ENCODE peak calls at places on chromosomes 1 and 21, in eight cellular contexts. T is suprapubic skin, O is left lung, Y is fibroblast of lung, J is iPS DF 6.9, N is right atrium auricular region, R is HCT116, X is heart left ventricle. I is an unnamed sample. For H3K27me3, H3K4me1 and H3K9me3, the result is how much of the 10 kb centered on the place peaks cover.

GRCh38 chr1:167602840-167603239 is 27.2 kb upstream of the RCSD1 start:
- DNase-seq in N (no peak), R (no peak), J (no peak), X (no peak), Y (no peak), T (no peak), O (no peak), I (no peak)

GRCh38 chr1:30908446-30908885 is at the start of gene SDC3:
- DNase-seq in X (no peak), R (no peak), N (no peak), T (no peak), Y (peak), O (peak), J (no peak), I (peak)

GRCh38 chr1:67162954-67163353 is 3.3 kb upstream of the IL23R start:
- DNase-seq in N (no peak), J (no peak), Y (peak), X (no peak), R (peak), O (no peak), T (no peak), I (no peak)

GRCh38 chr1:33377750-33378149 is 53.1 kb downstream of the PHC2 start:
- DNase-seq in N (no peak), X (no peak), T (no peak), R (no peak), O (no peak), J (no peak), Y (peak), I (no peak)

GRCh38 chr1:66533804-66534745 is at the start of gene SGIP1:
- DNase-seq in J (no peak), N (peak), Y (peak), X (peak), T (no peak), O (peak), R (no peak), I (peak)

GRCh38 chr21:32993894-32994293 is 31.8 kb upstream of the OLIG2 start:
- DNase-seq in X (no peak), O (no peak), Y (no peak), N (no peak), J (no peak), T (no peak), R (no peak), I (no peak)

GRCh38 chr1:220770245-220770913 is 16.3 kb upstream of the MTARC1 start:
- DNase-seq in Y (no peak), T (no peak), O (no peak), R (no peak), X (no peak), J (no peak), N (no peak), I (no peak)

GRCh38 chr1:94094466-94095111 is 26.4 kb downstream of the ABCA4 start:
- DNase-seq in T (no peak), O (peak), X (peak), J (no peak), N (peak), Y (peak), R (no peak), I (peak)

GRCh38 chr1:6260433-6260934 is 414 bp downstream of the GPR153 start:
- DNase-seq in N (no peak), J (no peak), R (no peak), X (peak), O (no peak), T (no peak), Y (no peak), I (peak)

GRCh38 chr1:196160066-196160795 is 448.0 kb downstream of the KCNT2 start:
- DNase-seq in J (no peak), O (no peak), T (no peak), X (no peak), Y (peak), N (no peak), R (no peak), I (no peak)

GRCh38 chr21:16942703-16943102 is 570.1 kb upstream of the CXADR start:
- DNase-seq in X (no peak), Y (peak), R (no peak), J (peak), N (no peak), T (no peak), O (no peak), I (no peak)

GRCh38 chr1:111503585-111504060 is at the start of the genes ADORA3 and TMIGD3:
- DNase-seq in N (no peak), J (no peak), T (no peak), Y (no peak), X (no peak), O (no peak), R (no peak), I (no peak)

GRCh38 chr1:77100870-77101269 is 118.4 kb downstream of the PIGK start:
- DNase-seq in X (no peak), T (no peak), N (no peak), Y (peak), R (no peak), O (no peak), J (no peak), I (no peak)

GRCh38 chr1:18059206-18059605 is 48.4 kb upstream of the IGSF21 start:
- DNase-seq in J (no peak), O (no peak), T (no peak), Y (no peak), R (no peak), N (no peak), X (no peak), I (no peak)

GRCh38 chr1:18064564-18064963 is 43.0 kb upstream of the IGSF21 start:
- DNase-seq in T (no peak), J (no peak), Y (no peak), O (no peak), R (no peak), N (no peak), X (no peak), I (no peak)

GRCh38 chr1:18058522-18058921 is 49.1 kb upstream of the IGSF21 start:
- DNase-seq in J (no peak), O (no peak), T (no peak), R (no peak), Y (no peak), X (no peak), N (no peak), I (no peak)

GRCh38 chr1:18060331-18060730 is 47.3 kb upstream of the IGSF21 start:
- DNase-seq in Y (no peak), T (no peak), N (no peak), X (no peak), J (no peak), R (no peak), O (no peak), I (no peak)

DNA sequence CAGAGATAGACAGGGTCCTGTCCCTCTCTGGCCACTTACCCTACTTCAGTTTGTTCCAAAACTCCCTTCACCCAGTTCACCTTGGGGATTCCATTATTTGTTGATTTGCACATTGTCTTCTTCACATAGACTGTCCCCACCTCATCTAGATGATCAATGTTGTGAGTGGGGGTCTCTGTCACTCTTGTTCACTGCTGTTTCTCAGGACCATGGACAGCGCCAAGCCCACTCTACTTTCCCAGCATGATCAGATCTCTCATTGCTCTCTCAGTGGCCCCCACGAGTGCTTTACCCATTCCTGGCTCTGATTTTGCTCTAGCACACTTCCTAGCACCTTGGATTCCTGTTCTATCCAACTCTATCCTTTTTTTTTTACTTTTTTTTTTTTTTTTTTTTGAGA is 45.4 kb upstream of the IGSF21 start:
- DNase-seq in T (no peak), R (no peak), O (no peak), J (no peak), X (no peak), Y (no peak), N (no peak), I (no peak)
- H3K27me3 ChIP-seq in T (half or more), R (half or more), O (under half), J (under half), X (under half), Y (under half), N (under half), I (under half)

GRCh38 chr1:64963466-64963865 is 2.9 kb downstream of the JAK1 start:
- DNase-seq in T (no peak), J (no peak), X (no peak), O (no peak), R (no peak), N (no peak), Y (no peak), I (no peak)

GRCh38 chr1:64959973-64960372 is 6.4 kb downstream of the JAK1 start:
- DNase-seq in Y (no peak), R (no peak), N (no peak), O (no peak), X (no peak), J (no peak), T (no peak), I (no peak)

GRCh38 chr1:64960731-64961130 is 5.6 kb downstream of the JAK1 start:
- DNase-seq in Y (no peak), R (no peak), T (no peak), J (no peak), O (no peak), N (no peak), X (no peak), I (no peak)

GRCh38 chr1:64961923-64962322 is 4.4 kb downstream of the JAK1 start:
- DNase-seq in Y (no peak), T (no peak), N (no peak), X (no peak), O (no peak), R (no peak), J (no peak), I (no peak)

GRCh38 chr1:64962447-64962846 is 3.9 kb downstream of the JAK1 start:
- DNase-seq in N (no peak), O (no peak), Y (no peak), T (no peak), X (no peak), J (no peak), R (no peak), I (no peak)
- H3K4me1 ChIP-seq in N (half or more), O (under half), Y (under half), T (under half), X (half or more), J (under half), R (under half), I (under half)

GRCh38 chr1:152516082-152516481 is 1.8 kb downstream of the CRCT1 start:
- DNase-seq in O (no peak), J (no peak), N (no peak), Y (no peak), T (no peak), X (no peak), R (no peak), I (no peak)

GRCh38 chr1:152517237-152517811 is 3.0 kb downstream of the CRCT1 start:
- DNase-seq in R (peak), O (no peak), X (no peak), J (no peak), T (no peak), Y (peak), N (no peak), I (no peak)

GRCh38 chr1:152519876-152520275 is 5.6 kb downstream of the CRCT1 start:
- DNase-seq in J (no peak), T (no peak), N (no peak), O (no peak), R (no peak), X (no peak), Y (no peak), I (no peak)

GRCh38 chr1:152525080-152525641 is 10.9 kb downstream of the CRCT1 start:
- DNase-seq in O (no peak), R (no peak), J (no peak), T (no peak), N (no peak), X (no peak), Y (no peak), I (no peak)

GRCh38 chr1:152520561-152521090 is 6.3 kb downstream of the CRCT1 start:
- DNase-seq in X (no peak), O (no peak), J (no peak), Y (no peak), R (no peak), T (no peak), N (no peak), I (no peak)
- H3K9me3 ChIP-seq in X (under half), O (under half), J (under half), Y (under half), R (under half), T (under half), N (under half), I (under half)

GRCh38 chr21:36542312-36543101 is 62.6 kb upstream of the CLDN14 start:
- DNase-seq in X (no peak), N (no peak), Y (no peak), R (no peak), O (no peak), T (no peak), J (peak), I (no peak)
- H3K27me3 ChIP-seq in X (under half), N (under half), Y (under half), R (under half), O (under half), T (under half), J (under half), I (under half)

GRCh38 chr1:21904725-21905520 is 32.2 kb downstream of the HSPG2 start:
- DNase-seq in X (no peak), Y (peak), J (no peak), N (peak), O (peak), T (no peak), R (peak), I (peak)

GRCh38 chr1:21904475-21904724 is 32.7 kb downstream of the HSPG2 start:
- DNase-seq in N (no peak), J (no peak), O (no peak), R (no peak), T (no peak), X (no peak), Y (no peak), I (no peak)

GRCh38 chr1:21902378-21903012 is 34.6 kb downstream of the HSPG2 start:
- DNase-seq in J (no peak), Y (no peak), X (no peak), T (no peak), N (no peak), R (no peak), O (no peak), I (peak)

GRCh38 chr1:21901986-21902377 is 35.1 kb downstream of the HSPG2 start:
- DNase-seq in R (no peak), N (no peak), T (no peak), Y (no peak), J (no peak), O (no peak), X (no peak), I (peak)

GRCh38 chr1:21903638-21904474 is 33.3 kb downstream of the HSPG2 start:
- DNase-seq in T (no peak), Y (no peak), X (no peak), R (no peak), O (no peak), N (no peak), J (no peak), I (peak)
- H3K4me1 ChIP-seq in T (half or more), Y (under half), X (half or more), R (under half), O (under half), N (half or more), J (under half), I (half or more)